ENCODE peak calls at places on chromosome 19, in five cellular contexts. T is HFF-Myc, L is cardiac fibroblast, Y is SW480, M is SHP77. K is an unnamed sample.

GRCh38 chr19:46616631-46617322 is 8.1 kb downstream of the PTGIR start:
- DNase-seq in T (peak; percentile 48), L (peak; percentile 70), Y (peak; percentile 70), M (peak; percentile 85), K (peak; percentile 18)

GRCh38 chr19:1671716-1672037 is 19.3 kb upstream of the TCF3 start:
- DNase-seq in T (no peak), L (no peak), Y (no peak), M (no peak), K (no peak)

GRCh38 chr19:18086590-18087138 is at the start of gene IL12RB1:
- DNase-seq in T (no peak), L (no peak), Y (no peak), M (no peak), K (no peak)

GRCh38 chr19:36207605-36208252 is 6.7 kb downstream of the ZNF565 start:
- DNase-seq in T (no peak), L (no peak), Y (no peak), M (no peak), K (no peak)

GRCh38 chr19:16233836-16234551 is 36.3 kb downstream of the AP1M1 start:
- DNase-seq in T (no peak), L (no peak), Y (no peak), M (no peak), K (no peak)

GRCh38 chr19:49570138-49570856 is 10.1 kb downstream of the NOSIP start:
- DNase-seq in T (peak; percentile 77), L (peak; percentile 91), Y (peak; percentile 91), M (peak; percentile 72), K (peak; percentile 47)

GRCh38 chr19:38023245-38023644 is 116.2 kb downstream of the SIPA1L3 start:
- DNase-seq in T (no peak), L (peak; percentile 51), Y (no peak), M (no peak), K (no peak)

GRCh38 chr19:17806945-17807344 is 12.0 kb downstream of the B3GNT3 start:
- DNase-seq in T (no peak), L (no peak), Y (peak; percentile 39), M (no peak), K (no peak)